ENCODE peak calls at places on chromosome 13, in ten cellular contexts. D is left ventricle myocardium inferior; F is upper lobe of right lung; G is stimulated activated CD4-positive, alpha-beta T cell treated with anti-CD3 and anti-CD28 coated beads, Interleukin-15, amount 100 ng/mL, for 48 hours; P is HEK293T; Y is NCI-H1694; K is stomach; U is T-cell; W is NCI-H345; T is LoVo. L is an unnamed sample.

GRCh38 chr13:79812070-79812850 is 331.3 kb downstream of the NDFIP2 start:
- DNase-seq in D (no peak), F (no peak), G (no peak), P (no peak), Y (no peak), K (no peak), U (no peak), W (no peak), T (no peak), L (no peak)

GRCh38 chr13:75345191-75345590 is 136.8 kb downstream of the TBC1D4 start:
- DNase-seq in D (no peak), F (no peak), G (no peak), P (no peak), Y (no peak), K (no peak), U (no peak), W (no peak), T (no peak), L (no peak)

GRCh38 chr13:90261343-90261742 is 1086.1 kb upstream of the MIR17HG start:
- DNase-seq in D (no peak), F (no peak), G (no peak), P (no peak), Y (no peak), K (no peak), U (no peak), W (no peak), T (no peak), L (no peak)

GRCh38 chr13:20901668-20902437 is 693 bp downstream of the XPO4 start:
- DNase-seq in D (peak), F (peak), G (peak), P (peak), Y (no peak), K (no peak), U (peak), W (peak), T (peak), L (peak)

GRCh38 chr13:22061806-22062391 is 391.0 kb downstream of the FGF9 start:
- DNase-seq in D (no peak), F (no peak), G (no peak), P (no peak), Y (no peak), K (no peak), U (peak), W (no peak), T (no peak), L (peak)

GRCh38 chr13:39783051-39783450 is 127.6 kb downstream of the COG6 start:
- DNase-seq in D (no peak), F (no peak), G (no peak), P (no peak), Y (peak), K (no peak), U (no peak), W (no peak), T (no peak), L (no peak)

GRCh38 chr13:80297094-80297493 is 43.8 kb downstream of the SPRY2 start:
- DNase-seq in D (no peak), F (no peak), G (no peak), P (no peak), Y (no peak), K (no peak), U (no peak), W (no peak), T (no peak), L (no peak)

GRCh38 chr13:98014766-98015165 is 61.3 kb downstream of the IPO5 start:
- DNase-seq in D (no peak), F (no peak), G (no peak), P (no peak), Y (no peak), K (no peak), U (no peak), W (no peak), T (no peak), L (no peak)

GRCh38 chr13:104011505-104012270 is 945.5 kb upstream of the SLC10A2 start:
- DNase-seq in D (no peak), F (no peak), G (no peak), P (peak), Y (no peak), K (peak), U (no peak), W (no peak), T (no peak), L (no peak)

GRCh38 chr13:21948781-21949474 is 278.1 kb downstream of the FGF9 start:
- DNase-seq in D (no peak), F (no peak), G (no peak), P (no peak), Y (no peak), K (no peak), U (no peak), W (no peak), T (no peak), L (no peak)